ENCODE peak calls at places on chromosome 4, in five cellular contexts. Z is HepG2, Q is H1, P is HCT116, A is sigmoid colon. U is an unnamed sample.

GRCh38 chr4:176443117-176443516 is 123.4 kb downstream of the SPCS3 start:
- DNase-seq in Z (no peak), A (no peak), P (peak; percentile 56), Q (no peak), U (no peak)

GRCh38 chr4:1192091-1192492 is 19.7 kb upstream of the SPON2 start:
- DNase-seq in P (peak; percentile 29), A (peak; percentile 97), Q (no peak), Z (no peak), U (no peak)

GRCh38 chr4:76214269-76214628 is 625 bp upstream of the SCARB2 start:
- DNase-seq in Q (no peak), A (no peak), Z (no peak), P (no peak), U (peak; percentile 60)

GRCh38 chr4:182155806-182156205 is 87.4 kb upstream of the TENM3 start:
- DNase-seq in Z (no peak), P (no peak), A (no peak), Q (no peak), U (no peak)

GRCh38 chr4:40337523-40337922 is 2.4 kb downstream of the CHRNA9 start:
- DNase-seq in P (no peak), Z (no peak), A (no peak), Q (no peak), U (no peak)

GRCh38 chr4:82467442-82467841 is 37.1 kb downstream of the ENOPH1 start:
- DNase-seq in Q (no peak), Z (peak; percentile 45), A (no peak), P (no peak), U (no peak)

GRCh38 chr4:1362521-1362920 is 15.5 kb downstream of the UVSSA start:
- DNase-seq in Z (no peak), A (no peak), Q (no peak), P (no peak), U (no peak)

GRCh38 chr4:74738756-74739155 is 55.6 kb downstream of the BTC start:
- DNase-seq in A (no peak), P (no peak), Z (no peak), Q (no peak), U (no peak)

GRCh38 chr4:96455045-96455720 is 615.3 kb downstream of the PDHA2 start:
- DNase-seq in P (no peak), Z (no peak), Q (no peak), A (no peak), U (no peak)

GRCh38 chr4:85779165-85779564 is 304.2 kb downstream of the ARHGAP24 start:
- DNase-seq in A (no peak), Z (no peak), Q (no peak), P (no peak), U (no peak)

GRCh38 chr4:41334182-41334581 is 77.5 kb downstream of the UCHL1 start:
- DNase-seq in Z (no peak), P (no peak), Q (no peak), A (no peak), U (no peak)

GRCh38 chr4:26127851-26128337 is 192.9 kb upstream of the RBPJ start:
- DNase-seq in Q (no peak), P (no peak), Z (no peak), A (no peak), U (no peak)

GRCh38 chr4:154877110-154877760 is 96.2 kb downstream of the RBM46 start:
- DNase-seq in A (no peak), Z (peak; percentile 4), P (peak; percentile 8), Q (no peak), U (no peak)

GRCh38 chr4:37392540-37393255 is 148.2 kb downstream of the NWD2 start:
- DNase-seq in Q (no peak), Z (no peak), P (peak; percentile 23), A (peak; percentile 70), U (no peak)

GRCh38 chr4:109588176-109588575 is 28.1 kb downstream of the MCUB start:
- DNase-seq in Q (no peak), A (no peak), P (no peak), Z (no peak), U (no peak)

GRCh38 chr4:137892134-137892533 is 350.0 kb downstream of the SLC7A11 start:
- DNase-seq in Q (no peak), P (no peak), A (no peak), Z (no peak), U (no peak)

GRCh38 chr4:40864531-40864930 is 114.8 kb downstream of the NSUN7 start:
- DNase-seq in P (no peak), Z (no peak), A (no peak), Q (no peak), U (no peak)

GRCh38 chr4:40055873-40056721 is 553 bp upstream of the N4BP2 start:
- DNase-seq in A (peak; percentile 84), Q (peak; percentile 82), Z (peak; percentile 30), P (no peak), U (peak; percentile 95)

GRCh38 chr4:82561745-82562552 is at the start of gene TMEM150C:
- DNase-seq in Q (peak; percentile 73), A (no peak), Z (no peak), P (no peak), U (peak; percentile 92)

GRCh38 chr4:44629280-44629866 is 22.1 kb downstream of the YIPF7 start:
- DNase-seq in P (peak; percentile 35), Z (peak; percentile 41), Q (peak; percentile 49), A (no peak), U (no peak)

GRCh38 chr4:77861500-77861899 is 1.1 kb upstream of the MRPL1 start:
- DNase-seq in Q (no peak), A (no peak), Z (peak; percentile 3), P (no peak), U (no peak)

GRCh38 chr4:173167793-173168395 is 717 bp upstream of the GALNT7 start:
- DNase-seq in Q (no peak), P (peak; percentile 52), A (peak; percentile 67), Z (no peak), U (no peak)

GRCh38 chr4:53075162-53075785 is 213.2 kb downstream of the RASL11B start:
- DNase-seq in P (no peak), Z (no peak), Q (no peak), A (no peak), U (no peak)

GRCh38 chr4:118865091-118865708 is 23.5 kb upstream of the SYNPO2 start:
- DNase-seq in A (no peak), Q (no peak), P (peak; percentile 64), Z (peak; percentile 56), U (no peak)

GRCh38 chr4:147388016-147388415 is 92.9 kb upstream of the EDNRA start:
- DNase-seq in A (no peak), Q (no peak), Z (no peak), P (no peak), U (no peak)

GRCh38 chr4:1411436-1412375 is 5.5 kb upstream of the NKX1-1 start:
- DNase-seq in A (peak; percentile 44), P (no peak), Q (peak; percentile 49), Z (no peak), U (no peak)

GRCh38 chr4:61540944-61541343 is 340.8 kb downstream of the ADGRL3 start:
- DNase-seq in Z (peak; percentile 66), A (no peak), P (no peak), Q (no peak), U (no peak)

GRCh38 chr4:20044502-20044911 is 207.2 kb upstream of the SLIT2 start:
- DNase-seq in P (no peak), Q (no peak), Z (no peak), A (no peak), U (no peak)

GRCh38 chr4:177557416-177557815 is 115.2 kb upstream of the AGA start:
- DNase-seq in P (no peak), Z (no peak), A (no peak), Q (no peak), U (no peak)

GRCh38 chr4:74886490-74886889 is 46.4 kb upstream of the PARM1 start:
- DNase-seq in Z (no peak), P (no peak), Q (no peak), A (no peak), U (no peak)

GRCh38 chr4:149999485-150000074 is 78.7 kb upstream of the DCLK2 start:
- DNase-seq in Q (no peak), A (peak; percentile 71), Z (peak; percentile 32), P (peak; percentile 60), U (no peak)

GRCh38 chr4:118814901-118815300 is 21.0 kb downstream of the SEC24D start:
- DNase-seq in P (no peak), A (no peak), Q (no peak), Z (no peak), U (no peak)

GRCh38 chr4:26030260-26030667 is 116.2 kb downstream of the SMIM20 start:
- DNase-seq in Q (peak; percentile 63), A (no peak), Z (no peak), P (no peak), U (no peak)

GRCh38 chr4:23441670-23442069 is 448.2 kb downstream of the PPARGC1A start:
- DNase-seq in A (no peak), Q (no peak), Z (no peak), P (no peak), U (no peak)

GRCh38 chr4:36872679-36873078 is 371.9 kb upstream of the NWD2 start:
- DNase-seq in Q (no peak), A (no peak), P (no peak), Z (no peak), U (no peak)

GRCh38 chr4:90127706-90128345 is 632 bp downstream of the CCSER1 start:
- DNase-seq in P (no peak), A (peak; percentile 54), Q (no peak), Z (no peak), U (no peak)

GRCh38 chr4:149605601-149606378 is 209.9 kb downstream of the IQCM start:
- DNase-seq in A (no peak), Q (no peak), P (no peak), Z (no peak), U (no peak)

GRCh38 chr4:156774422-156774821 is 197.2 kb downstream of the PDGFC start:
- DNase-seq in Q (no peak), Z (peak; percentile 34), P (no peak), A (no peak), U (no peak)
- H3K4me3 ChIP-seq in Q (no peak overlapping the region), Z (no peak overlapping the region), P (no peak overlapping the region), A (no peak overlapping the region), U (no peak overlapping the region)

GRCh38 chr4:56050584-56050983 is 101.8 kb downstream of the CEP135 start:
- DNase-seq in A (no peak), Q (no peak), P (no peak), Z (no peak), U (no peak)
- TF ChIP-seq POLR2A in A (no peak), Q (no peak), P (no peak), Z (no peak), U (no peak)

GRCh38 chr4:128163177-128164117 is 102.3 kb downstream of the LARP1B start:
- DNase-seq in Q (no peak), P (peak; percentile 69), Z (peak; percentile 66), A (no peak), U (no peak)
- TF ChIP-seq POLR2AphosphoS5 in Q (no peak), P (no peak), Z (no peak), A (no peak), U (no peak)

GRCh38 chr4:7871356-7871755 is 68.3 kb downstream of the AFAP1 start:
- DNase-seq in Z (no peak), P (no peak), Q (no peak), A (peak; percentile 54), U (no peak)

GRCh38 chr4:7873881-7874280 is 65.8 kb downstream of the AFAP1 start:
- DNase-seq in Z (no peak), P (no peak), Q (no peak), A (no peak), U (no peak)

GRCh38 chr4:7874838-7875237 is 64.8 kb downstream of the AFAP1 start:
- DNase-seq in A (no peak), P (no peak), Q (no peak), Z (no peak), U (no peak)

GRCh38 chr4:7868892-7869471 is 70.7 kb downstream of the AFAP1 start:
- DNase-seq in P (no peak), Z (no peak), A (no peak), Q (no peak), U (no peak)

GRCh38 chr4:7872264-7872771 is 67.3 kb downstream of the AFAP1 start:
- DNase-seq in Q (no peak), P (no peak), Z (no peak), A (peak; percentile 87), U (no peak)
- H3K4me3 ChIP-seq in Q (no peak overlapping the region), P (no peak overlapping the region), Z (no peak overlapping the region), A (no peak overlapping the region), U (no peak overlapping the region)